ENCODE peak calls at places on chromosomes 4 and X, in four cellular contexts. P, D, H and Q are unnamed samples.

GRCh38 chr4:7827566-7827965 is 112.1 kb downstream of the AFAP1 start:
- DNase-seq in P (no peak), D (no peak), H (no peak), Q (no peak)

GRCh38 chr4:176360446-176360845 is 40.7 kb downstream of the SPCS3 start:
- DNase-seq in P (no peak), D (no peak), H (no peak), Q (no peak)

GRCh38 chr4:89307446-89308160 is at the start of gene GPRIN3:
- DNase-seq in P (no peak), D (peak; percentile 62), H (peak; percentile 48), Q (no peak)

GRCh38 chrX:32741910-32742309 is 469.4 kb downstream of the DMD start:
- DNase-seq in P (no peak), D (no peak), H (no peak), Q (no peak)

GRCh38 chr4:173274744-173275143 is 59.4 kb downstream of the HMGB2 start:
- DNase-seq in P (no peak), D (no peak), H (no peak), Q (no peak)

GRCh38 chr4:8278421-8279287 is 9.1 kb downstream of the HTRA3 start:
- DNase-seq in P (no peak), D (no peak), H (no peak), Q (no peak)

GRCh38 chrX:50988649-50989048 is 78.1 kb downstream of the BMP15 start:
- DNase-seq in P (peak; percentile 9), D (peak; percentile 33), H (no peak), Q (peak; percentile 16)

GRCh38 chrX:69218407-69218806 is 53.2 kb upstream of the PJA1 start:
- DNase-seq in P (no peak), D (no peak), H (no peak), Q (no peak)

GRCh38 chr4:54784188-54784671 is 126.5 kb downstream of the KIT start:
- DNase-seq in P (no peak), D (no peak), H (peak; percentile 13), Q (no peak)

GRCh38 chr4:71303850-71304249 is 35.0 kb upstream of the SLC4A4 start:
- DNase-seq in P (no peak), D (no peak), H (no peak), Q (no peak)

GRCh38 chrX:107678957-107679740 is 50.8 kb downstream of the PRPS1 start:
- DNase-seq in P (no peak), D (no peak), H (no peak), Q (no peak)

GRCh38 chrX:75746891-75747639 is 38.0 kb downstream of the MAGEE2 start:
- DNase-seq in P (peak; percentile 14), D (peak; percentile 35), H (peak; percentile 28), Q (peak; percentile 4)

GRCh38 chr4:154927126-154927525 is 146.1 kb downstream of the RBM46 start:
- DNase-seq in P (no peak), D (no peak), H (no peak), Q (no peak)

GRCh38 chrX:50622751-50623150 is 152.1 kb upstream of the DGKK start:
- DNase-seq in P (no peak), D (no peak), H (no peak), Q (no peak)

GRCh38 chr4:43757147-43757546 is 691.5 kb downstream of the KCTD8 start:
- DNase-seq in P (peak; percentile 18), D (no peak), H (no peak), Q (no peak)

GRCh38 chr4:153782567-153782966 is 6.3 kb downstream of the SFRP2 start:
- DNase-seq in P (no peak), D (no peak), H (no peak), Q (no peak)

GRCh38 chr4:113384600-113384999 is 335.1 kb downstream of the ANK2 start:
- DNase-seq in P (peak; percentile 19), D (no peak), H (no peak), Q (no peak)

GRCh38 chr4:113961322-113961698 is 18.1 kb downstream of the ARSJ start:
- DNase-seq in P (no peak), D (no peak), H (no peak), Q (peak; percentile 48)

GRCh38 chr4:71266090-71266794 is 72.6 kb upstream of the SLC4A4 start:
- DNase-seq in P (no peak), D (no peak), H (no peak), Q (no peak)

GRCh38 chr4:138007572-138007971 is 234.6 kb downstream of the SLC7A11 start:
- DNase-seq in P (no peak), D (peak; percentile 10), H (no peak), Q (no peak)

GRCh38 chr4:23373269-23373668 is 516.6 kb downstream of the PPARGC1A start:
- DNase-seq in P (peak; percentile 47), D (no peak), H (peak; percentile 15), Q (peak; percentile 43)

GRCh38 chr4:2849267-2850140 is 5.9 kb downstream of the ADD1 start:
- DNase-seq in P (no peak), D (no peak), H (no peak), Q (no peak)

GRCh38 chr4:121096629-121097028 is 24.3 kb upstream of the NDNF start:
- DNase-seq in P (peak; percentile 49), D (peak; percentile 9), H (peak; percentile 15), Q (no peak)

GRCh38 chr4:15754323-15754722 is 23.8 kb upstream of the CD38 start:
- DNase-seq in P (no peak), D (no peak), H (no peak), Q (no peak)

GRCh38 chr4:189802884-189803283 is 137.8 kb upstream of the FRG1 start:
- DNase-seq in P (no peak), D (no peak), H (no peak), Q (no peak)

GRCh38 chrX:31038585-31039326 is 33.1 kb downstream of the FTHL17 start:
- DNase-seq in P (no peak), D (peak; percentile 42), H (peak; percentile 55), Q (peak; percentile 6)

GRCh38 chr4:30757357-30757756 is 37.2 kb downstream of the PCDH7 start:
- DNase-seq in P (no peak), D (no peak), H (no peak), Q (no peak)

GRCh38 chr4:73707918-73708577 is 32.3 kb upstream of the CXCL8 start:
- DNase-seq in P (peak; percentile 81), D (peak; percentile 37), H (no peak), Q (peak; percentile 69)

GRCh38 chr4:37798616-37799015 is 27.9 kb upstream of the PGM2 start:
- DNase-seq in P (no peak), D (no peak), H (no peak), Q (no peak)

GRCh38 chrX:45807572-45808425 is 607.1 kb upstream of the DIPK2B start:
- DNase-seq in P (no peak), D (no peak), H (no peak), Q (no peak)

GRCh38 chr4:26273308-26273980 is 47.4 kb upstream of the RBPJ start:
- DNase-seq in P (no peak), D (no peak), H (no peak), Q (no peak)

GRCh38 chr4:91064157-91064853 is 937.1 kb downstream of the CCSER1 start:
- DNase-seq in P (peak; percentile 19), D (peak; percentile 60), H (peak; percentile 97), Q (no peak)

GRCh38 chrX:2592279-2592678 is 91.5 kb upstream of the DHRSX start:
- DNase-seq in P (no peak), D (no peak), H (no peak), Q (no peak)

GRCh38 chr4:25953740-25954139 is 39.7 kb downstream of the SMIM20 start:
- DNase-seq in P (peak; percentile 31), D (no peak), H (peak; percentile 11), Q (peak; percentile 8)

GRCh38 chr4:13544556-13545393 is 467 bp upstream of the NKX3-2 start:
- DNase-seq in P (peak; percentile 87), D (peak; percentile 91), H (peak; percentile 92), Q (peak; percentile 73)

GRCh38 chrX:41590641-41591040 is 98.1 kb upstream of the GPR34 start:
- DNase-seq in P (no peak), D (no peak), H (no peak), Q (no peak)

GRCh38 chr4:139749313-139749712 is 83.7 kb downstream of the MGST2 start:
- DNase-seq in P (no peak), D (no peak), H (no peak), Q (no peak)

GRCh38 chr4:2274320-2275043 is 12.6 kb upstream of the MXD4 start:
- DNase-seq in P (no peak), D (no peak), H (no peak), Q (no peak)

GRCh38 chr4:23814606-23815005 is 75.2 kb downstream of the PPARGC1A start:
- DNase-seq in P (no peak), D (no peak), H (no peak), Q (no peak)

GRCh38 chr4:156832886-156833285 is 138.7 kb downstream of the PDGFC start:
- DNase-seq in P (no peak), D (no peak), H (no peak), Q (no peak)